ENCODE peak calls at places on chromosomes 5 and 9, in five cellular contexts. One of them, this sample, is unnamed.

GRCh38 chr9:35566417-35566816 is 38.6 kb upstream of the TESK1 start:
- DNase-seq in dorsolateral prefrontal cortex: no peak
- DNase-seq in progenitor cell of endocrine pancreas: no peak
- DNase-seq in prostate gland: no peak
- DNase-seq in stomach: no peak
- DNase-seq in this sample: no peak

GRCh38 chr9:86695904-86696424 is 251.3 kb downstream of the GAS1 start:
- DNase-seq in dorsolateral prefrontal cortex: no peak
- DNase-seq in progenitor cell of endocrine pancreas: no peak
- DNase-seq in prostate gland: no peak
- DNase-seq in stomach: no peak
- DNase-seq in this sample: no peak

GRCh38 chr9:106400950-106401349 is 462.0 kb upstream of the ZNF462 start:
- DNase-seq in dorsolateral prefrontal cortex: no peak
- DNase-seq in progenitor cell of endocrine pancreas: no peak
- DNase-seq in prostate gland: no peak
- DNase-seq in stomach: no peak
- DNase-seq in this sample: no peak

GRCh38 chr5:62650197-62650596 is 71.6 kb downstream of the LRRC70 start:
- DNase-seq in dorsolateral prefrontal cortex: no peak
- DNase-seq in progenitor cell of endocrine pancreas: no peak
- DNase-seq in prostate gland: no peak
- DNase-seq in stomach: no peak
- DNase-seq in this sample: no peak

GRCh38 chr5:1028481-1029269 is 20.1 kb downstream of the NKD2 start:
- DNase-seq in dorsolateral prefrontal cortex: peak
- DNase-seq in progenitor cell of endocrine pancreas: no peak
- DNase-seq in prostate gland: no peak
- DNase-seq in stomach: no peak
- DNase-seq in this sample: no peak

GRCh38 chr9:123597926-123598556 is 242.0 kb downstream of the CRB2 start:
- DNase-seq in dorsolateral prefrontal cortex: no peak
- DNase-seq in progenitor cell of endocrine pancreas: no peak
- DNase-seq in prostate gland: no peak
- DNase-seq in stomach: no peak
- DNase-seq in this sample: no peak

GRCh38 chr5:98940586-98940985 is 11.8 kb upstream of the CHD1 start:
- DNase-seq in dorsolateral prefrontal cortex: no peak
- DNase-seq in progenitor cell of endocrine pancreas: no peak
- DNase-seq in prostate gland: no peak
- DNase-seq in stomach: no peak
- DNase-seq in this sample: no peak

GRCh38 chr9:83154821-83155220 is 91.9 kb upstream of the RASEF start:
- DNase-seq in dorsolateral prefrontal cortex: no peak
- DNase-seq in progenitor cell of endocrine pancreas: no peak
- DNase-seq in prostate gland: no peak
- DNase-seq in stomach: no peak
- DNase-seq in this sample: peak

GRCh38 chr5:180823938-180824629 is 21.5 kb upstream of the MGAT1 start:
- DNase-seq in dorsolateral prefrontal cortex: no peak
- DNase-seq in progenitor cell of endocrine pancreas: no peak
- DNase-seq in prostate gland: no peak
- DNase-seq in stomach: no peak
- DNase-seq in this sample: no peak

GRCh38 chr9:102035929-102036328 is 297.5 kb upstream of the GRIN3A start:
- DNase-seq in dorsolateral prefrontal cortex: no peak
- DNase-seq in progenitor cell of endocrine pancreas: no peak
- DNase-seq in prostate gland: no peak
- DNase-seq in stomach: no peak
- DNase-seq in this sample: no peak

GRCh38 chr5:31757813-31758212 is 118.9 kb downstream of the PDZD2 start:
- DNase-seq in dorsolateral prefrontal cortex: no peak
- DNase-seq in progenitor cell of endocrine pancreas: no peak
- DNase-seq in prostate gland: no peak
- DNase-seq in stomach: no peak
- DNase-seq in this sample: no peak

GRCh38 chr5:155052532-155052931 is 39.0 kb downstream of the KIF4B start:
- DNase-seq in dorsolateral prefrontal cortex: no peak
- DNase-seq in progenitor cell of endocrine pancreas: no peak
- DNase-seq in prostate gland: no peak
- DNase-seq in stomach: no peak
- DNase-seq in this sample: no peak

GRCh38 chr5:77210091-77211012 is at the start of gene PDE8B:
- DNase-seq in dorsolateral prefrontal cortex: peak
- DNase-seq in progenitor cell of endocrine pancreas: no peak
- DNase-seq in prostate gland: peak
- DNase-seq in stomach: no peak
- DNase-seq in this sample: no peak

GRCh38 chr5:80031109-80031508 is 4.0 kb upstream of the THBS4 start:
- DNase-seq in dorsolateral prefrontal cortex: no peak
- DNase-seq in progenitor cell of endocrine pancreas: no peak
- DNase-seq in prostate gland: no peak
- DNase-seq in stomach: no peak
- DNase-seq in this sample: no peak

GRCh38 chr9:2053883-2054845 is 39.0 kb downstream of the SMARCA2 start:
- DNase-seq in dorsolateral prefrontal cortex: no peak
- DNase-seq in progenitor cell of endocrine pancreas: no peak
- DNase-seq in prostate gland: no peak
- DNase-seq in stomach: peak
- DNase-seq in this sample: no peak

GRCh38 chr9:114371986-114372917 is 15.5 kb downstream of the AKNA start:
- DNase-seq in dorsolateral prefrontal cortex: no peak
- DNase-seq in progenitor cell of endocrine pancreas: no peak
- DNase-seq in prostate gland: no peak
- DNase-seq in stomach: no peak
- DNase-seq in this sample: no peak

GRCh38 chr9:93625000-93625399 is 48.6 kb downstream of the PHF2 start:
- DNase-seq in dorsolateral prefrontal cortex: no peak
- DNase-seq in progenitor cell of endocrine pancreas: no peak
- DNase-seq in prostate gland: no peak
- DNase-seq in stomach: no peak
- DNase-seq in this sample: no peak

GRCh38 chr5:123203105-123203794 is 114.2 kb downstream of the PRDM6 start:
- DNase-seq in dorsolateral prefrontal cortex: no peak
- DNase-seq in progenitor cell of endocrine pancreas: no peak
- DNase-seq in prostate gland: no peak
- DNase-seq in stomach: no peak
- DNase-seq in this sample: no peak

GRCh38 chr5:81506900-81507588 is 113.1 kb upstream of the ACOT12 start:
- DNase-seq in dorsolateral prefrontal cortex: no peak
- DNase-seq in progenitor cell of endocrine pancreas: no peak
- DNase-seq in prostate gland: peak
- DNase-seq in stomach: peak
- DNase-seq in this sample: peak

GRCh38 chr5:446066-446725 is 3.2 kb downstream of the EXOC3 start:
- DNase-seq in dorsolateral prefrontal cortex: peak
- DNase-seq in progenitor cell of endocrine pancreas: no peak
- DNase-seq in prostate gland: no peak
- DNase-seq in stomach: no peak
- DNase-seq in this sample: no peak

GRCh38 chr9:2403701-2404100 is 217.9 kb upstream of the VLDLR start:
- DNase-seq in dorsolateral prefrontal cortex: no peak
- DNase-seq in progenitor cell of endocrine pancreas: no peak
- DNase-seq in prostate gland: no peak
- DNase-seq in stomach: no peak
- DNase-seq in this sample: no peak

GRCh38 chr9:86434039-86434726 is 80.0 kb upstream of the TUT7 start:
- DNase-seq in dorsolateral prefrontal cortex: no peak
- DNase-seq in progenitor cell of endocrine pancreas: no peak
- DNase-seq in prostate gland: peak
- DNase-seq in stomach: no peak
- DNase-seq in this sample: peak

GRCh38 chr9:113530942-113531341 is 67.4 kb downstream of the RGS3 start:
- DNase-seq in dorsolateral prefrontal cortex: no peak
- DNase-seq in progenitor cell of endocrine pancreas: no peak
- DNase-seq in prostate gland: no peak
- DNase-seq in stomach: no peak
- DNase-seq in this sample: no peak

GRCh38 chr5:147809830-147810666 is 21.4 kb downstream of the SPINK1 start:
- DNase-seq in dorsolateral prefrontal cortex: no peak
- DNase-seq in progenitor cell of endocrine pancreas: no peak
- DNase-seq in prostate gland: no peak
- DNase-seq in stomach: no peak
- DNase-seq in this sample: no peak

GRCh38 chr9:101512116-101512515 is 21.5 kb upstream of the RNF20 start:
- DNase-seq in dorsolateral prefrontal cortex: no peak
- DNase-seq in progenitor cell of endocrine pancreas: no peak
- DNase-seq in prostate gland: no peak
- DNase-seq in stomach: no peak
- DNase-seq in this sample: no peak

GRCh38 chr9:134475051-134475790 is 149.0 kb downstream of the RXRA start:
- DNase-seq in dorsolateral prefrontal cortex: no peak
- DNase-seq in progenitor cell of endocrine pancreas: no peak
- DNase-seq in prostate gland: peak
- DNase-seq in stomach: peak
- DNase-seq in this sample: peak

GRCh38 chr9:133945314-133945975 is 46.7 kb downstream of the VAV2 start:
- DNase-seq in dorsolateral prefrontal cortex: no peak
- DNase-seq in progenitor cell of endocrine pancreas: no peak
- DNase-seq in prostate gland: no peak
- DNase-seq in stomach: no peak
- DNase-seq in this sample: peak

GRCh38 chr5:51378415-51378777 is 4.9 kb upstream of the ISL1 start:
- DNase-seq in dorsolateral prefrontal cortex: no peak
- DNase-seq in progenitor cell of endocrine pancreas: no peak
- DNase-seq in prostate gland: no peak
- DNase-seq in stomach: no peak
- DNase-seq in this sample: no peak

GRCh38 chr5:32017638-32018429 is 156.3 kb downstream of the GOLPH3 start:
- DNase-seq in dorsolateral prefrontal cortex: no peak
- DNase-seq in progenitor cell of endocrine pancreas: no peak
- DNase-seq in prostate gland: no peak
- DNase-seq in stomach: no peak
- DNase-seq in this sample: no peak

GRCh38 chr5:10250804-10251276 is 760 bp downstream of the CCT5 start:
- DNase-seq in dorsolateral prefrontal cortex: no peak
- DNase-seq in progenitor cell of endocrine pancreas: no peak
- DNase-seq in prostate gland: no peak
- DNase-seq in stomach: no peak
- DNase-seq in this sample: no peak

GRCh38 chr5:126454081-126454480 is 30.9 kb downstream of the GRAMD2B start:
- DNase-seq in dorsolateral prefrontal cortex: peak
- DNase-seq in progenitor cell of endocrine pancreas: no peak
- DNase-seq in prostate gland: no peak
- DNase-seq in stomach: no peak
- DNase-seq in this sample: no peak

GRCh38 chr5:134250949-134251348 is 25.1 kb upstream of the PPP2CA start:
- DNase-seq in dorsolateral prefrontal cortex: no peak
- DNase-seq in progenitor cell of endocrine pancreas: no peak
- DNase-seq in prostate gland: no peak
- DNase-seq in stomach: no peak
- DNase-seq in this sample: no peak

GRCh38 chr9:4269872-4270271 is 30.0 kb downstream of the GLIS3 start:
- DNase-seq in dorsolateral prefrontal cortex: no peak
- DNase-seq in progenitor cell of endocrine pancreas: no peak
- DNase-seq in prostate gland: no peak
- DNase-seq in stomach: no peak
- DNase-seq in this sample: peak

GRCh38 chr5:141680751-141681201 is 1.3 kb downstream of the ARAP3 start:
- DNase-seq in dorsolateral prefrontal cortex: no peak
- DNase-seq in progenitor cell of endocrine pancreas: no peak
- DNase-seq in prostate gland: no peak
- DNase-seq in stomach: no peak
- DNase-seq in this sample: no peak

GRCh38 chr5:8908055-8908683 is 637.7 kb downstream of the SEMA5A start:
- DNase-seq in dorsolateral prefrontal cortex: no peak
- DNase-seq in progenitor cell of endocrine pancreas: peak
- DNase-seq in prostate gland: no peak
- DNase-seq in stomach: no peak
- DNase-seq in this sample: peak

GRCh38 chr9:109640232-109641078 is 139.5 kb upstream of the PALM2AKAP2 start:
- DNase-seq in dorsolateral prefrontal cortex: peak
- DNase-seq in progenitor cell of endocrine pancreas: peak
- DNase-seq in prostate gland: peak
- DNase-seq in stomach: peak
- DNase-seq in this sample: peak

This sample was measured in body of pancreas.